ENCODE peak calls at places on chromosome 7, in eight cellular contexts. D is GM23338, G is AG09309, V is pancreas, E is right lobe of liver, L is brain microvascular endothelial cell, Q is transverse colon, T is BE2C. O is an unnamed sample.
A peak's percentile ranks its signal among the peaks of the same experiment; 100 is the strongest.

GRCh38 chr7:133233142-133233541 is 19.7 kb upstream of the EXOC4 start:
- DNase-seq in D (peak; percentile 46), G (no peak), V (no peak), E (no peak), L (no peak), Q (no peak), T (no peak), O (no peak)

GRCh38 chr7:26305869-26306665 is 14.4 kb downstream of the SNX10 start:
- DNase-seq in D (no peak), G (no peak), V (no peak), E (peak; percentile 76), L (no peak), Q (no peak), T (no peak), O (no peak)

GRCh38 chr7:102425639-102426267 is 7.6 kb upstream of the ORAI2 start:
- DNase-seq in D (no peak), G (no peak), V (no peak), E (peak; percentile 84), L (no peak), Q (peak; percentile 83), T (no peak), O (peak; percentile 97)

GRCh38 chr7:124779194-124779593 is 13.6 kb upstream of the GPR37 start:
- DNase-seq in D (no peak), G (no peak), V (no peak), E (no peak), L (no peak), Q (no peak), T (no peak), O (no peak)

GRCh38 chr7:45088821-45089313 is at the start of gene NACAD:
- DNase-seq in D (peak; percentile 53), G (no peak), V (no peak), E (no peak), L (no peak), Q (peak; percentile 45), T (peak; percentile 65), O (peak; percentile 54)

GRCh38 chr7:71278301-71278700 is 146.4 kb downstream of the GALNT17 start:
- DNase-seq in D (no peak), G (no peak), V (no peak), E (no peak), L (no peak), Q (no peak), T (no peak), O (no peak)

GRCh38 chr7:45643630-45644029 is 69.5 kb downstream of the ADCY1 start:
- DNase-seq in D (no peak), G (no peak), V (no peak), E (no peak), L (no peak), Q (no peak), T (no peak), O (no peak)

GRCh38 chr7:7577888-7578287 is 11.2 kb downstream of the MIOS start:
- DNase-seq in D (no peak), G (no peak), V (no peak), E (no peak), L (no peak), Q (no peak), T (no peak), O (no peak)

GRCh38 chr7:44251851-44252250 is 51.1 kb downstream of the YKT6 start:
- DNase-seq in D (no peak), G (no peak), V (no peak), E (no peak), L (no peak), Q (no peak), T (no peak), O (no peak)

GRCh38 chr7:25098096-25099046 is 26.7 kb downstream of the CYCS start:
- DNase-seq in D (peak; percentile 83), G (peak; percentile 40), V (peak; percentile 5), E (peak; percentile 64), L (peak; percentile 52), Q (peak; percentile 57), T (peak; percentile 64), O (peak; percentile 40)

GRCh38 chr7:114789161-114789560 is 132.7 kb upstream of the MDFIC start:
- DNase-seq in D (no peak), G (no peak), V (no peak), E (no peak), L (peak; percentile 40), Q (no peak), T (no peak), O (no peak)

GRCh38 chr7:121437470-121437869 is 41.4 kb upstream of the FAM3C start:
- DNase-seq in D (no peak), G (no peak), V (no peak), E (no peak), L (no peak), Q (no peak), T (no peak), O (no peak)

GRCh38 chr7:99079104-99079503 is 64.8 kb downstream of the SMURF1 start:
- DNase-seq in D (no peak), G (no peak), V (no peak), E (no peak), L (no peak), Q (peak; percentile 37), T (peak; percentile 13), O (no peak)

GRCh38 chr7:139108256-139109187 is 998 bp downstream of the ZC3HAV1 start:
- DNase-seq in D (peak; percentile 54), G (no peak), V (peak; percentile 8), E (peak; percentile 62), L (peak; percentile 25), Q (peak; percentile 41), T (peak; percentile 40), O (no peak)

DNA sequence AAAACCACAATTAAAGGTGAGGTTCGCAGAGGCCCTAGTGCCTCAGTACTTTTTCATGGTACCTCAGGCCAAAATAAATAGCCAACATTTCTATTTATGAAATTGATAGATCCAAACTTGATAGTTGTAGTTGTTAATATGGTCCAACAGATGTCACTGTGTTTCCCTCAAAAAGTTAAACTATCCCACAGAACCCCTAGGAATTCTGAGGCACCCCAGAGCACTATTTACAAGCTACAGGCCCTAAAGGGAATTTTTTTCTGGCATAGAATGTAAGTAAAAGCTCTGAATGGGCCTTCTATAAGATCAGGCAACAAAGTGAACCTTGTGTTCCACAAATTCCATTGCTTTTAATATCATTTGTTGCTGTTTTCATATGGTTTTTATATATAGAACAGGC is 3.8 kb upstream of the ARL4A start:
- DNase-seq in D (peak; percentile 66), G (no peak), V (no peak), E (no peak), L (no peak), Q (no peak), T (no peak), O (no peak)
- TF ChIP-seq CTCF in D (peak; percentile 59), G (peak; percentile 36), V (no peak), E (peak; percentile 43), L (peak; percentile 37), Q (peak; percentile 13), T (peak; percentile 33), O (no peak)

DNA sequence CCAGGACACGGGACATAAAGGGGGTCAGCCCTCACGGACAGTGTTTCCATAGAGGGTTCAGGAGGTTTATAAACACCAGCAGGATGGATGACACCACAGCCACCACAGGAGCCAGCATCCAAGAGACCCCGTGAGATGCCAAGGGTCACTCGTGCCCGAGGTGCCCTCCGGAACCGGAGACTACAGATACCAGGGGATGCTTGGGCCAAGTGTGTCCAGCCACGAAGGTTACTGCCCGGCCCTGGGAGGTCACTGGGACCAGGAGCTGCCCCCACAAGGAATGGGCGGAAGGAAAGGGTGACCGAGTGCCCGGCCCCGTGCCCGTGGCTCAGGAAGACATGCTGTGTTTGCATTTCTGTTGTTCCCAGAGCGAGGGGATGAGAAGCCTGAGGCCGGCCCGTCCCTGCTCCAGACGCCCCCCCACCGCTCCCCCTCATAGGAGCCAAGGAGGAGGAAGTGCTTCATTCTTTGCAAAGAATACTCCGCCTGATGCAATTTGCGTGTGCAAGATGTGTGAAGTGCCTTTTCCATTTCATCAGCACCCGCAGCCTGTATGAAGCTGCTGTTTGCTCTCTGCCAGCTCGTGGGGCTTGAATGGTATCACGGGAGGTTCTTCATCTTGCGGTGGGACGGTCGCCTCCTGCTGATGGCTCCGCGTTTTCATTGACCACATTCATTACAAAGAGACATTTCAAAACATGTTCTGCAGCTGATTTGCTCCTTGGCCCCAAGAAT is 176.4 kb downstream of the ELFN1 start:
- DNase-seq in D (no peak), G (no peak), V (no peak), E (peak; percentile 46), L (no peak), Q (no peak), T (peak; percentile 5), O (peak; percentile 5)
- TF ChIP-seq CTCF in D (no peak), G (no peak), V (no peak), E (no peak), L (no peak), Q (no peak), T (no peak), O (no peak)

DNA sequence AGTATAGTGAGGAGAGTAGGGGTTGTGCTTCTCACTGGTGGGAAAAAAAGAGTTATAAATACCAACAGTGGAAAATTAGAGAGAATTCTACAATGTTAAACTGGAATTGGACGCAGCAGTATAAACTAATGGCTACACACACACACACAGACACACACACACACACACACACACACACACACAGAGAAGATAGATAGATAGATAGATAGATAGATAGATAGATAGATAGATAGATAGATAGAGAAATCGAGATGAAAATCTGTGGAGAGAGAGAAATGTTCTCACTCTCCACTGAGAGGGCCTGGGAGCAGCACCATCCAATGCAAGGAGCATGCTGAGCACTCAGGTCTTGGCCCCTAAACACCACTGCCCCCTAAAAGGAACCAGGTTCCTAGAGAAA is 99.9 kb upstream of the LRRC4 start:
- DNase-seq in D (no peak), G (no peak), V (no peak), E (no peak), L (no peak), Q (no peak), T (no peak), O (no peak)
- TF ChIP-seq CTCF in D (no peak), G (no peak), V (no peak), E (no peak), L (no peak), Q (no peak), T (no peak), O (no peak)

GRCh38 chr7:100606313-100606712 is 4.2 kb downstream of the PCOLCE start:
- DNase-seq in D (no peak), G (no peak), V (no peak), E (no peak), L (no peak), Q (no peak), T (no peak), O (no peak)

GRCh38 chr7:100602889-100603696 is 930 bp downstream of the PCOLCE start:
- DNase-seq in D (peak; percentile 94), G (peak; percentile 62), V (no peak), E (no peak), L (peak; percentile 43), Q (peak; percentile 59), T (peak; percentile 97), O (no peak)

GRCh38 chr7:100603697-100604077 is 1.5 kb downstream of the PCOLCE start:
- DNase-seq in D (peak; percentile 64), G (no peak), V (no peak), E (no peak), L (no peak), Q (no peak), T (peak; percentile 52), O (peak; percentile 36)

GRCh38 chr7:100604976-100605911 is 3.1 kb downstream of the PCOLCE start:
- DNase-seq in D (peak; percentile 83), G (no peak), V (peak; percentile 42), E (peak; percentile 83), L (no peak), Q (peak; percentile 70), T (no peak), O (no peak)

GRCh38 chr7:100604078-100604975 is 2.2 kb downstream of the PCOLCE start:
- DNase-seq in D (peak; percentile 93), G (no peak), V (peak; percentile 68), E (peak; percentile 84), L (peak; percentile 33), Q (peak; percentile 82), T (peak; percentile 81), O (peak; percentile 82)
- TF ChIP-seq CTCF in D (peak; percentile 52), G (peak; percentile 49), V (peak; percentile 19), E (peak; percentile 34), L (peak; percentile 63), Q (peak; percentile 47), T (peak; percentile 42), O (peak; percentile 54)